ENCODE peak calls at places on chromosomes 13 and 19, in five cellular contexts. N is HCT116, T is breast epithelium, G is upper lobe of left lung, M is esophagus squamous epithelium. Y is an unnamed sample.
A peak's percentile ranks its signal among the peaks of the same experiment; 100 is the strongest.

GRCh38 chr13:47478985-47479384 is 522.1 kb downstream of the SUCLA2 start:
- DNase-seq in N (no peak), T (no peak), G (no peak), M (no peak), Y (no peak)

GRCh38 chr19:4124638-4125037 is 716 bp upstream of the MAP2K2 start:
- DNase-seq in N (no peak), T (no peak), G (no peak), M (no peak), Y (no peak)

GRCh38 chr13:23770428-23770827 is 118.8 kb downstream of the MIPEP start:
- DNase-seq in N (no peak), T (no peak), G (no peak), M (no peak), Y (no peak)

GRCh38 chr13:72368031-72368430 is 359.4 kb downstream of the MZT1 start:
- DNase-seq in N (no peak), T (no peak), G (no peak), M (no peak), Y (no peak)

GRCh38 chr13:59337070-59337469 is 826.7 kb downstream of the DIAPH3 start:
- DNase-seq in N (no peak), T (no peak), G (no peak), M (no peak), Y (no peak)

GRCh38 chr13:110312669-110313031 is 5.6 kb downstream of the COL4A2 start:
- DNase-seq in N (no peak), T (no peak), G (no peak), M (no peak), Y (peak; percentile 28)

GRCh38 chr19:11479470-11480080 is 1.3 kb downstream of the ELAVL3 start:
- DNase-seq in N (no peak), T (no peak), G (no peak), M (no peak), Y (no peak)

GRCh38 chr19:4916292-4917082 is 7.2 kb downstream of the UHRF1 start:
- DNase-seq in N (no peak), T (no peak), G (peak; percentile 26), M (no peak), Y (no peak)

GRCh38 chr19:9538183-9539058 is at the start of gene ZNF426:
- DNase-seq in N (peak; percentile 33), T (peak; percentile 82), G (peak; percentile 85), M (peak; percentile 42), Y (peak; percentile 86)

GRCh38 chr13:76213423-76213904 is 577.3 kb downstream of the LMO7 start:
- DNase-seq in N (no peak), T (no peak), G (no peak), M (no peak), Y (no peak)

GRCh38 chr19:39499082-39499642 is 415 bp downstream of the DLL3 start:
- DNase-seq in N (no peak), T (no peak), G (no peak), M (no peak), Y (no peak)

GRCh38 chr13:74443623-74444022 is 309.4 kb upstream of the KLF12 start:
- DNase-seq in N (no peak), T (no peak), G (no peak), M (no peak), Y (no peak)

GRCh38 chr13:38308736-38309135 is 40.9 kb upstream of the UFM1 start:
- DNase-seq in N (no peak), T (no peak), G (no peak), M (no peak), Y (no peak)

GRCh38 chr13:71240906-71241305 is 626.1 kb downstream of the DACH1 start:
- DNase-seq in N (no peak), T (no peak), G (no peak), M (no peak), Y (no peak)

GRCh38 chr19:435707-436412 is 25.0 kb downstream of the SHC2 start:
- DNase-seq in N (no peak), T (no peak), G (no peak), M (no peak), Y (no peak)

GRCh38 chr13:114124921-114125320 is 7.5 kb downstream of the RASA3 start:
- DNase-seq in N (no peak), T (no peak), G (no peak), M (no peak), Y (no peak)

GRCh38 chr19:30070198-30070969 is 128.3 kb downstream of the URI1 start:
- DNase-seq in N (no peak), T (peak; percentile 37), G (peak; percentile 15), M (no peak), Y (no peak)

GRCh38 chr19:5889288-5889971 is 14.2 kb downstream of the NDUFA11 start:
- DNase-seq in N (no peak), T (no peak), G (no peak), M (no peak), Y (no peak)

GRCh38 chr19:2046046-2046907 is 4.8 kb downstream of the MKNK2 start:
- DNase-seq in N (no peak), T (no peak), G (no peak), M (no peak), Y (no peak)

GRCh38 chr13:113889467-113889866 is 25.6 kb upstream of the GAS6 start:
- DNase-seq in N (no peak), T (no peak), G (no peak), M (no peak), Y (no peak)

GRCh38 chr13:29594310-29594709 is 1.2 kb downstream of the SLC7A1 start:
- DNase-seq in N (no peak), T (no peak), G (peak; percentile 42), M (no peak), Y (peak; percentile 40)

GRCh38 chr19:10976200-10976892 is 15.5 kb downstream of the SMARCA4 start:
- DNase-seq in N (no peak), T (no peak), G (peak; percentile 36), M (no peak), Y (no peak)

GRCh38 chr19:4083677-4084546 is 17.2 kb upstream of the ZBTB7A start:
- DNase-seq in N (no peak), T (peak; percentile 78), G (peak; percentile 74), M (no peak), Y (no peak)

GRCh38 chr13:72782717-72783116 is 784 bp downstream of the PIBF1 start:
- DNase-seq in N (no peak), T (no peak), G (no peak), M (no peak), Y (no peak)

GRCh38 chr13:90752070-90752469 is 595.4 kb upstream of the MIR17HG start:
- DNase-seq in N (no peak), T (no peak), G (no peak), M (no peak), Y (no peak)

GRCh38 chr13:44198826-44199225 is 174.8 kb upstream of the SERP2 start:
- DNase-seq in N (no peak), T (no peak), G (no peak), M (no peak), Y (no peak)

GRCh38 chr19:34588249-34588648 is 88.7 kb downstream of the SCGB2B2 start:
- DNase-seq in N (peak; percentile 10), T (no peak), G (no peak), M (no peak), Y (no peak)

GRCh38 chr13:36453518-36453917 is 21.2 kb downstream of the CCNA1 start:
- DNase-seq in N (no peak), T (no peak), G (no peak), M (no peak), Y (no peak)

GRCh38 chr13:27953671-27954405 is 15.3 kb downstream of the CDX2 start:
- DNase-seq in N (peak; percentile 54), T (no peak), G (peak; percentile 70), M (no peak), Y (peak; percentile 56)

GRCh38 chr13:91701975-91702374 is 303.6 kb downstream of the GPC5 start:
- DNase-seq in N (no peak), T (no peak), G (no peak), M (no peak), Y (no peak)

GRCh38 chr13:36675213-36675536 is 1.4 kb downstream of the SERTM1 start:
- DNase-seq in N (no peak), T (no peak), G (no peak), M (no peak), Y (no peak)

GRCh38 chr19:33390120-33390907 is 16.8 kb downstream of the CEBPG start:
- DNase-seq in N (no peak), T (peak; percentile 63), G (peak; percentile 49), M (no peak), Y (peak; percentile 88)

GRCh38 chr13:66296328-66296727 is 933.8 kb downstream of the PCDH9 start:
- DNase-seq in N (no peak), T (no peak), G (no peak), M (no peak), Y (no peak)
- H3K4me1 ChIP-seq in N (no peaks in the 10 kb centered on the region), T (no peaks in the 10 kb centered on the region), G (no peaks in the 10 kb centered on the region), M (no peaks in the 10 kb centered on the region), Y (no peaks in the 10 kb centered on the region)

DNA sequence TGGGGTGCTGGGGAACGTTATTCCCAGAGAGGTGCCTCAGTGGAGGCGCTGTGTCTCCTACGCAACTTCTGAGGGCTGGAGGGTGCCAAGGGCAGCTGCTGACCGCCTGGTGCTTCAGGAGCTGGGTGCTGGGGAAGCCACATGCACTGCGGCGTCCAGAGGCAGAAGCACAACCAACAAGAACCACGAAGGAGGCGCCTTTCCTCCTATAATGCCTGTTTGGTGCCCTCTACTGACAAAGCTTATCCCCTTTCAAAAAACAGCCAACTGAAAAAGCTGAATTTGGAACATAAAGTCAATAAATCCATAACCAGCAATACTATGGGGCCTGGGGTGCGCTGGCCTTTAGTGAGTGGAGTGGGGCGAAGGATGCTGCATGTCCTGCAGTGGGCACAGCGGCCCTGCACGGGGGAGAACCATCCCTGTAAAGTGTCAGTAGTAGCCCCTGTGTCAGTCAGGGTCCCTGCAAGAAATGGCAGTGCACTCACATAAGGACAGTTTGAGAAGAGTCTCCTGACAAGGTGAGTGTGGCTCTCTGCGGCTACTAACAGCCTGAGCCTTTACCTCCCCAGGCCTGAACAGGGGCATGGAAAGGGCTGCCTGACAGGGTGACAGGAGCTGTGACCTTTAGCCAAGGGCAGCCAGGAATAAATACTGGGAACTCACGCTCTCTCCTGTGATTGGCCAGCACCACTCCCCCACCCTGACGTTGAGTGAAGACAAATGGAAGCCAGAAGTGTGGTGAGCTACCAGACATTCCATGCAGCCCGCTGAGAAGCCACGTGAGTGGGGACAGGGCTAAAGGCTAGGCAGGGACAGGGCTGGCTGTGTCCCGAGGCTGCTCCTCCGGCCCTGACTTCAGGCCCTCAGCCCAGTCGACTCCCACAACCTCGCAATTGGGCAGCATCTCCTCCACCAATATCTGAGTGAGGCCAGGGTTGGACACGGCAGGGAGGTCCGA is 4.5 kb upstream of the B3GNT8 start:
- DNase-seq in N (no peak), T (no peak), G (peak; percentile 63), M (no peak), Y (no peak)
- TF ChIP-seq POLR2A in N (no peak), T (no peak), G (no peak), M (no peak), Y (no peak)

GRCh38 chr13:20412761-20413355 is 112.8 kb downstream of the CRYL1 start:
- DNase-seq in N (no peak), T (no peak), G (no peak), M (no peak), Y (no peak)

GRCh38 chr13:20416223-20416622 is 109.4 kb downstream of the CRYL1 start:
- DNase-seq in N (no peak), T (no peak), G (peak; percentile 17), M (no peak), Y (no peak)

GRCh38 chr13:20415288-20415644 is 110.4 kb downstream of the CRYL1 start:
- DNase-seq in N (no peak), T (no peak), G (no peak), M (no peak), Y (no peak)

GRCh38 chr13:20414475-20415287 is 111.0 kb downstream of the CRYL1 start:
- DNase-seq in N (no peak), T (peak; percentile 22), G (no peak), M (no peak), Y (no peak)

GRCh38 chr13:20415694-20416107 is 110.0 kb downstream of the CRYL1 start:
- DNase-seq in N (no peak), T (no peak), G (peak; percentile 14), M (no peak), Y (no peak)
- H3K4me1 ChIP-seq in N (peaks cover 29% of the 10 kb centered on the region), T (no peaks in the 10 kb centered on the region), G (no peaks in the 10 kb centered on the region), M (peaks cover 23% of the 10 kb centered on the region), Y (no peaks in the 10 kb centered on the region)

GRCh38 chr19:35608250-35608649 is 4.3 kb upstream of the HAUS5 start:
- DNase-seq in N (no peak), T (no peak), G (no peak), M (no peak), Y (no peak)
- TF ChIP-seq POLR2A in N (no peak), T (no peak), G (no peak), M (no peak), Y (no peak)

Y was measured in uterus.